ENCODE peak calls at places on chromosomes 6 and 20, in eight cellular contexts. C is GM23248; R is IMR-90; D is iPS DF 6.9; N is Caco-2; A is adrenal gland; M is effector memory CD4-positive, alpha-beta T cell; Z is aorta. X is an unnamed sample. For H3K27me3 and H3K9me3, the result is how much of the 10 kb centered on the place peaks cover.

GRCh38 chr6:169702640-169703246 is 817 bp downstream of the C6orf120 start:
- DNase-seq in C (peak), R (peak), D (no peak), N (peak), A (peak), M (peak), Z (no peak), X (peak)

GRCh38 chr6:102118034-102118433 is 724.5 kb downstream of the GRIK2 start:
- DNase-seq in C (no peak), R (no peak), D (no peak), N (no peak), A (no peak), M (no peak), Z (no peak), X (no peak)

GRCh38 chr6:129608886-129609540 is 101.0 kb downstream of the ARHGAP18 start:
- DNase-seq in C (no peak), R (no peak), D (no peak), N (no peak), A (no peak), M (no peak), Z (no peak), X (no peak)

GRCh38 chr20:50588034-50588736 is 78.0 kb downstream of the PTPN1 start:
- DNase-seq in C (peak), R (peak), D (no peak), N (peak), A (peak), M (peak), Z (peak), X (peak)

GRCh38 chr6:43740961-43741764 is 28.8 kb upstream of the VEGFA start:
- DNase-seq in C (no peak), R (no peak), D (no peak), N (no peak), A (no peak), M (no peak), Z (no peak), X (no peak)

GRCh38 chr6:170165085-170165484 is 125.8 kb downstream of the DLL1 start:
- DNase-seq in C (peak), R (no peak), D (no peak), N (peak), A (peak), M (no peak), Z (peak), X (peak)

GRCh38 chr20:35279040-35279439 is 1.1 kb upstream of the MMP24OS start:
- DNase-seq in C (peak), R (peak), D (no peak), N (no peak), A (no peak), M (no peak), Z (no peak), X (no peak)

GRCh38 chr20:23325107-23325506 is 25.5 kb upstream of the NXT1 start:
- DNase-seq in C (no peak), R (no peak), D (no peak), N (no peak), A (no peak), M (no peak), Z (no peak), X (no peak)

GRCh38 chr6:37676071-37676470 is 21.6 kb downstream of the MDGA1 start:
- DNase-seq in C (no peak), R (no peak), D (no peak), N (no peak), A (no peak), M (no peak), Z (no peak), X (no peak)

GRCh38 chr20:54067606-54068174 is 2.7 kb downstream of the BCAS1 start:
- DNase-seq in C (peak), R (no peak), D (no peak), N (peak), A (no peak), M (no peak), Z (no peak), X (peak)

GRCh38 chr20:58600756-58601155 is 50.3 kb upstream of the STX16 start:
- DNase-seq in C (no peak), R (no peak), D (no peak), N (no peak), A (no peak), M (no peak), Z (no peak), X (no peak)

GRCh38 chr6:34295721-34296120 is 46.9 kb upstream of the SMIM29 start:
- DNase-seq in C (no peak), R (peak), D (no peak), N (no peak), A (no peak), M (no peak), Z (no peak), X (no peak)

GRCh38 chr20:16078172-16078898 is 494.9 kb downstream of the KIF16B start:
- DNase-seq in C (no peak), R (no peak), D (no peak), N (no peak), A (no peak), M (no peak), Z (no peak), X (no peak)

GRCh38 chr20:33475381-33476160 is 14.3 kb upstream of the CBFA2T2 start:
- DNase-seq in C (no peak), R (no peak), D (no peak), N (no peak), A (no peak), M (no peak), Z (no peak), X (no peak)

GRCh38 chr6:32816746-32817204 is at the start of gene HLA-DOB:
- DNase-seq in C (peak), R (peak), D (no peak), N (no peak), A (no peak), M (no peak), Z (no peak), X (no peak)

GRCh38 chr20:40805592-40805991 is 116.6 kb upstream of the MAFB start:
- DNase-seq in C (no peak), R (no peak), D (no peak), N (no peak), A (no peak), M (no peak), Z (no peak), X (no peak)

GRCh38 chr20:40809361-40809760 is 120.3 kb upstream of the MAFB start:
- DNase-seq in C (no peak), R (no peak), D (no peak), N (no peak), A (no peak), M (no peak), Z (no peak), X (no peak)

GRCh38 chr20:40807094-40807623 is 118.1 kb upstream of the MAFB start:
- DNase-seq in C (no peak), R (no peak), D (no peak), N (no peak), A (no peak), M (no peak), Z (no peak), X (no peak)

GRCh38 chr20:40810336-40810735 is 121.3 kb upstream of the MAFB start:
- DNase-seq in C (no peak), R (no peak), D (no peak), N (no peak), A (no peak), M (no peak), Z (no peak), X (no peak)

DNA sequence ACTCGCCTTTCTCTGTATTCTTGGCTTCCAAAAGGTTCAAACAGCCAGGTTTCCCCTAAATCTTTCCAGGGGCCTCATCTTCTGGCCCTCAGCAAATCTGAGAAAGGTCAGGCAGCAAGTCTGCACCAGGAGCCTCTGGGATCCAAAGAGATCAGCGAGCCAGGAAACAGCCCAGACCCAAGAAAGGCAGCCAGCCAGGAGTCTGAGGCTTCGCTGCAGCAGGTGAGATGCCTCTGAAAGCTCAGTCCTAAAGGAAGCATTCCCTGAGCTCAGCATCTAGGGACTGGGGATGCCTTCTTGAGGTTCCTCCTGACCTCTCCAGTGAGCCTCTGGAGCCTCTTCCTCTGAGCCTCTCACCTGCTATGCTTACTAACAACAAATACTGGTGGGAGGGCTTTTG is 118.7 kb upstream of the MAFB start:
- DNase-seq in C (no peak), R (no peak), D (no peak), N (no peak), A (no peak), M (no peak), Z (no peak), X (no peak)
- H3K27me3 ChIP-seq in C (under half), R (under half), D (under half), N (under half), A (under half), M (under half), Z (under half), X (under half)

GRCh38 chr6:113564401-113565161 is 292.6 kb upstream of the MARCKS start:
- DNase-seq in C (peak), R (peak), D (peak), N (no peak), A (peak), M (no peak), Z (peak), X (peak)

GRCh38 chr6:113562248-113562647 is 294.9 kb upstream of the MARCKS start:
- DNase-seq in C (no peak), R (no peak), D (no peak), N (no peak), A (no peak), M (no peak), Z (no peak), X (no peak)

GRCh38 chr6:113570176-113570575 is 287.0 kb upstream of the MARCKS start:
- DNase-seq in C (peak), R (no peak), D (no peak), N (no peak), A (no peak), M (no peak), Z (no peak), X (no peak)

GRCh38 chr6:113560908-113561307 is 296.2 kb upstream of the MARCKS start:
- DNase-seq in C (peak), R (peak), D (no peak), N (no peak), A (no peak), M (no peak), Z (no peak), X (no peak)

GRCh38 chr6:113565306-113565705 is 291.8 kb upstream of the MARCKS start:
- DNase-seq in C (peak), R (peak), D (no peak), N (no peak), A (no peak), M (no peak), Z (no peak), X (no peak)
- H3K4me3 ChIP-seq in C (peak), R (no peak), D (no peak), N (no peak), A (no peak), M (no peak), Z (no peak), X (no peak)

GRCh38 chr6:111644893-111645430 is 39.3 kb upstream of the TRAF3IP2 start:
- DNase-seq in C (no peak), R (no peak), D (no peak), N (no peak), A (no peak), M (no peak), Z (no peak), X (no peak)

GRCh38 chr6:111646034-111646433 is 40.4 kb upstream of the TRAF3IP2 start:
- DNase-seq in C (no peak), R (no peak), D (no peak), N (no peak), A (no peak), M (no peak), Z (no peak), X (no peak)

GRCh38 chr6:111648100-111648499 is 42.4 kb upstream of the TRAF3IP2 start:
- DNase-seq in C (no peak), R (no peak), D (no peak), N (no peak), A (no peak), M (no peak), Z (no peak), X (no peak)

GRCh38 chr6:111650049-111650448 is 44.4 kb upstream of the TRAF3IP2 start:
- DNase-seq in C (no peak), R (no peak), D (no peak), N (no peak), A (no peak), M (no peak), Z (no peak), X (no peak)

GRCh38 chr6:111646942-111647341 is 41.3 kb upstream of the TRAF3IP2 start:
- DNase-seq in C (peak), R (peak), D (no peak), N (no peak), A (no peak), M (no peak), Z (peak), X (no peak)
- H3K9me3 ChIP-seq in C (under half), R (under half), D (under half), N (under half), A (under half), M (under half), Z (under half), X (under half)

GRCh38 chr20:52972190-52972937 is at the start of gene TSHZ2:
- DNase-seq in C (peak), R (peak), D (no peak), N (no peak), A (peak), M (no peak), Z (peak), X (peak)
- H3K27me3 ChIP-seq in C (under half), R (under half), D (under half), N (under half), A (under half), M (under half), Z (under half), X (under half)

GRCh38 chr20:38258545-38259223 is 1.9 kb downstream of the KIAA1755 start:
- DNase-seq in C (no peak), R (no peak), D (no peak), N (no peak), A (no peak), M (no peak), Z (no peak), X (no peak)

GRCh38 chr20:38256966-38257365 is 3.6 kb downstream of the KIAA1755 start:
- DNase-seq in C (no peak), R (no peak), D (no peak), N (no peak), A (no peak), M (no peak), Z (no peak), X (no peak)

GRCh38 chr20:38260025-38260377 is 534 bp downstream of the KIAA1755 start:
- DNase-seq in C (peak), R (no peak), D (no peak), N (peak), A (no peak), M (no peak), Z (no peak), X (no peak)

GRCh38 chr20:38261054-38261390 is 487 bp upstream of the KIAA1755 start:
- DNase-seq in C (no peak), R (no peak), D (no peak), N (no peak), A (no peak), M (no peak), Z (no peak), X (no peak)

GRCh38 chr20:38260378-38261053 is at the start of gene KIAA1755:
- DNase-seq in C (peak), R (no peak), D (no peak), N (peak), A (no peak), M (no peak), Z (peak), X (no peak)
- H3K4me3 ChIP-seq in C (peak), R (peak), D (peak), N (peak), A (no peak), M (no peak), Z (peak), X (no peak)

DNA sequence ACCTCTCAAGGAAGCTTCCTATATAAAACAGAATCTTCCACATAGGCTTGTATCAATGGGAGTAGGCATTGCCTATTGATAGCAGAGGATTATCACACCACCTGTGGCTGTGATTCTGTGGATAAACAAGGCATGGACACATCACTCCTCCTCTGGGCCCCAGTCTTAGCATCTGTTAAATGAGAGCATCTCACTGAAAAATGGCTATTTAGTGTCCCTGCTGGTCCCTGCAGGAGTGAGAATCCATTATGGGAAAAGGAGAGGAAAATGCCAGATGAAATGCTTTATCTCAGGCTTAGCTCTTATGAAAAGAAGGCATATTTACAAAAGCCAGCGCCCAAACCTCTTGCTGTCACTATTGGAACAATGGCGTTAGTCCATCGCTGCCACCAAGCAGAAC is 658.5 kb upstream of the CHD6 start:
- DNase-seq in C (no peak), R (no peak), D (no peak), N (no peak), A (no peak), M (no peak), Z (no peak), X (no peak)
- H3K9me3 ChIP-seq in C (under half), R (under half), D (under half), N (under half), A (under half), M (under half), Z (under half), X (under half)

DNA sequence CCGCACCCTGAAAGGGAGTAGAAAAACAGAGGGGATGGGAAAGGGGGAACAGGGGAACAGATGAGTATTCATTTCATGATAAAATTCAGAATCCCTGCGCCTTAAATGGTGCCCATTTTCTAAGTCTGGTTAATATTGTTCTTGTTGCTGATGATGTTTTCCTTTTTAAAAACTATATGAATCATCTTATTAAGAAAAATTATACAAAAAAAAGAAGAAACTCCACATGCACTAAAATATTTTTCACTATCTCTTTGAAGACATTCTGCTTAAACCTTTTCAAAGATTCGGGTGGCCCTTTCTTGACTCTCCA is 1.1 kb upstream of the TFAP2B start:
- DNase-seq in C (no peak), R (no peak), D (no peak), N (no peak), A (no peak), M (no peak), Z (no peak), X (no peak)
- H3K27me3 ChIP-seq in C (half or more), R (under half), D (half or more), N (under half), A (half or more), M (under half), Z (under half), X (under half)

DNA sequence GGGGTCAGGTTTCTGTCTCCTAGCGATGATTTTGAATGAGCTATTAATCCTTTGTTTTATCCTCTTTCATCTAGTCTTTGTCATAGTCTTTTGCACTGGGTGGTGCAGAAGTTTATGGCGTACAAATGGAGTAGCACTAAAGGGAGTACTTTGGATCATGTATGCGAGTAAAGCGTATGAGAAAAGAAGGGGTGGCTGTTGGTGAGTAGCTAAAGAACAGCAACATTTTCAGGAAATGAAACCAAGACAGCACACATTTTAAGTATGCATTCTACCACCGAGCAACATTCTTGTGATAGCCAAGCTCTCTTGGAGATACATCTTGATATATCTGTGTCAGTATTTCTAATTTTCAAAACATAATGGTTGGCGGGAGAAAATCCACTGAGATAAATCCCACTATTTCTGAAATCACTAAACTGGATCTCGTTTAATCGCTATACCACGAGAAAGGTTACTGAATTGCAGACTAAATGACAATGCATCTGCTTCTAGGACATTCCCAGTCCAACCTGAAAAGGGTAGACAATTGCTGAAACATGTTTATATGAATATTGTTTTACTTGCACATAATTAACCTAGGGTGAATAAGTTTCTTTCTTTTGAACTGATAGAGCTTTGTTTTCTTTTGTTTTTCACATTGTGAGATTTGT is 196.1 kb downstream of the TRIM27 start:
- DNase-seq in C (no peak), R (no peak), D (no peak), N (no peak), A (no peak), M (no peak), Z (no peak), X (no peak)
- H3K4me3 ChIP-seq in C (peak), R (no peak), D (no peak), N (peak), A (no peak), M (no peak), Z (no peak), X (peak)

GRCh38 chr6:22575190-22575589 is 5.8 kb downstream of the HDGFL1 start:
- DNase-seq in C (no peak), R (peak), D (no peak), N (no peak), A (no peak), M (no peak), Z (no peak), X (peak)

GRCh38 chr6:22568854-22569253 is 512 bp upstream of the HDGFL1 start:
- DNase-seq in C (no peak), R (no peak), D (no peak), N (no peak), A (no peak), M (no peak), Z (no peak), X (no peak)

GRCh38 chr6:22570185-22570551 is 802 bp downstream of the HDGFL1 start:
- DNase-seq in C (no peak), R (no peak), D (no peak), N (no peak), A (no peak), M (no peak), Z (no peak), X (no peak)

DNA sequence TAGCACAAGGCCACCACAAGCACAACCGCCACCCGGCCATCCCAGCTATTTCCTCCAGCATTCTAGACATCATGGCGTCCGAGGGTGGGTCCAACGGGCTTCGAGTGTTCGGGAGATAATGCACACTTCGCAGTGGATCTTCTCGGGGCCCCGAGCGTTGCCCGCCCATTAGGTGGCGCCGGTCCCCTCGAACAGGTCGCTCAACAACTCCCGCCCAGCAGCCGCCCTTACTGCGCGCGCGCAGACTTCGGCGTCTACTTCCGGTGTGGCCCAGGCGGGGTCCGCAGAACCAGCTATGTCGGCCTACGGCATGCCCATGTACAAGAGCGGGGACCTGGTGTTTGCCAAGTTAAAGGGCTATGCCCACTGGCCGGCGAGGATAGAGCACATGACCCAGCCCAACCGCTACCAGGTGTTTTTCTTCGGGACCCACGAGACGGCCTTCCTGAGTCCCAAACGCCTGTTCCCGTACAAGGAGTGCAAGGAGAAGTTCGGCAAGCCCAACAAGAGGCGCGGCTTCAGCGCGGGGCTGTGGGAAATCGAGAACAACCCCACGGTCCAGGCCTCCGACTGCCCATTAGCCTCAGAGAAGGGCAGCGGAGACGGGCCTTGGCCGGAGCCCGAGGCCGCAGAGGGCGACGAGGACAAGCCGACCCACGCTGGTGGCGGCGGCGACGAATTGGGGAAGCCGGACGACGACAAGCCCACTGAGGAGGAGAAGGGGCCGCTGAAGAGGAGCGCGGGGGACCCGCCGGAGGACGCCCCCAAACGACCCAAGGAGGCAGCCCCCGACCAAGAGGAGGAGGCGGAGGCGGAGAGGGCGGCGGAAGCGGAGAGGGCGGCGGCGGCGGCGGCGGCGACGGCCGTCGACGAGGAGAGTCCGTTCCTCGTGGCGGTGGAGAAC is at the start of gene HDGFL1:
- DNase-seq in C (no peak), R (no peak), D (no peak), N (no peak), A (no peak), M (no peak), Z (no peak), X (no peak)
- H3K9me3 ChIP-seq in C (under half), R (under half), D (under half), N (under half), A (under half), M (under half), Z (under half), X (under half)

X was measured in MG63.